ENCODE peak calls at places on chromosomes 5 and 9, in seven cellular contexts. U is neural crest cell, R is PC-3, D is epithelial cell of esophagus, P is kidney, T is A549, S is Peyer's patch. J is an unnamed sample.
A peak's percentile ranks its signal among the peaks of the same experiment; 100 is the strongest.

GRCh38 chr9:83061036-83061435 is 1.9 kb downstream of the RASEF start:
- DNase-seq in U (no peak), R (peak; percentile 75), D (peak; percentile 73), P (no peak), T (peak; percentile 44), S (no peak), J (no peak)

GRCh38 chr9:122356627-122357026 is 14.2 kb upstream of the PTGS1 start:
- DNase-seq in U (no peak), R (no peak), D (no peak), P (no peak), T (peak; percentile 30), S (no peak), J (no peak)

GRCh38 chr5:109853362-109853761 is 163.6 kb downstream of the MAN2A1 start:
- DNase-seq in U (no peak), R (no peak), D (no peak), P (no peak), T (no peak), S (no peak), J (no peak)

GRCh38 chr5:73307645-73308346 is 134.8 kb downstream of the TMEM174 start:
- DNase-seq in U (no peak), R (no peak), D (no peak), P (no peak), T (no peak), S (no peak), J (no peak)

GRCh38 chr5:147484708-147485020 is 25.2 kb downstream of the DPYSL3 start:
- DNase-seq in U (no peak), R (no peak), D (no peak), P (no peak), T (no peak), S (no peak), J (no peak)

GRCh38 chr5:159851053-159851452 is 65.2 kb upstream of the ADRA1B start:
- DNase-seq in U (no peak), R (peak; percentile 89), D (peak; percentile 87), P (no peak), T (no peak), S (no peak), J (no peak)

GRCh38 chr5:63145167-63145566 is 566.5 kb downstream of the LRRC70 start:
- DNase-seq in U (no peak), R (no peak), D (no peak), P (no peak), T (no peak), S (no peak), J (no peak)

GRCh38 chr5:994272-994607 is 14.4 kb upstream of the NKD2 start:
- DNase-seq in U (no peak), R (no peak), D (no peak), P (no peak), T (no peak), S (no peak), J (no peak)

GRCh38 chr9:70602364-70603019 is 188.0 kb upstream of the KLF9 start:
- DNase-seq in U (peak; percentile 40), R (peak; percentile 69), D (peak; percentile 82), P (no peak), T (peak; percentile 59), S (no peak), J (no peak)

GRCh38 chr5:72855821-72856220 is 39.4 kb downstream of the TNPO1 start:
- DNase-seq in U (no peak), R (no peak), D (no peak), P (no peak), T (no peak), S (no peak), J (no peak)

GRCh38 chr5:124544366-124545055 is 201.9 kb downstream of the ZNF608 start:
- DNase-seq in U (no peak), R (peak; percentile 4), D (peak; percentile 32), P (no peak), T (no peak), S (no peak), J (no peak)

GRCh38 chr9:112174223-112174964 is 703 bp downstream of the SUSD1 start:
- DNase-seq in U (peak; percentile 29), R (peak; percentile 73), D (peak; percentile 55), P (peak; percentile 93), T (peak; percentile 68), S (peak; percentile 89), J (peak; percentile 84)

GRCh38 chr5:51598026-51598425 is 214.8 kb downstream of the ISL1 start:
- DNase-seq in U (no peak), R (no peak), D (peak; percentile 50), P (no peak), T (no peak), S (no peak), J (no peak)

GRCh38 chr5:106269252-106269843 is 1401.4 kb downstream of the EFNA5 start:
- DNase-seq in U (no peak), R (peak; percentile 65), D (peak; percentile 57), P (no peak), T (no peak), S (no peak), J (no peak)

GRCh38 chr9:19994296-19994695 is 205.5 kb upstream of the SLC24A2 start:
- DNase-seq in U (no peak), R (peak; percentile 76), D (peak; percentile 74), P (no peak), T (no peak), S (no peak), J (no peak)

GRCh38 chr9:88049677-88050307 is 75.5 kb upstream of the CDK20 start:
- DNase-seq in U (no peak), R (no peak), D (no peak), P (no peak), T (no peak), S (no peak), J (no peak)

GRCh38 chr5:73777192-73777591 is 151.2 kb downstream of the ARHGEF28 start:
- DNase-seq in U (no peak), R (no peak), D (no peak), P (no peak), T (no peak), S (no peak), J (no peak)

GRCh38 chr9:128192601-128193371 is 1.4 kb upstream of the CIZ1 start:
- DNase-seq in U (no peak), R (peak; percentile 93), D (peak; percentile 91), P (peak; percentile 96), T (peak; percentile 88), S (peak; percentile 94), J (peak; percentile 63)

GRCh38 chr9:13165956-13166355 is 113.5 kb downstream of the MPDZ start:
- DNase-seq in U (no peak), R (no peak), D (no peak), P (no peak), T (no peak), S (no peak), J (no peak)

GRCh38 chr9:95116002-95116819 is 201.3 kb downstream of the FANCC start:
- DNase-seq in U (no peak), R (peak; percentile 80), D (peak; percentile 77), P (no peak), T (no peak), S (no peak), J (no peak)

GRCh38 chr5:113612060-113612496 is 98.6 kb downstream of the YTHDC2 start:
- DNase-seq in U (no peak), R (peak; percentile 46), D (peak; percentile 47), P (no peak), T (peak; percentile 41), S (no peak), J (no peak)
- TF ChIP-seq CTCF in U (peak; percentile 81), R (peak; percentile 79), D (peak; percentile 42), P (peak; percentile 61), T (peak; percentile 80), S (peak; percentile 16), J (peak; percentile 79)

DNA sequence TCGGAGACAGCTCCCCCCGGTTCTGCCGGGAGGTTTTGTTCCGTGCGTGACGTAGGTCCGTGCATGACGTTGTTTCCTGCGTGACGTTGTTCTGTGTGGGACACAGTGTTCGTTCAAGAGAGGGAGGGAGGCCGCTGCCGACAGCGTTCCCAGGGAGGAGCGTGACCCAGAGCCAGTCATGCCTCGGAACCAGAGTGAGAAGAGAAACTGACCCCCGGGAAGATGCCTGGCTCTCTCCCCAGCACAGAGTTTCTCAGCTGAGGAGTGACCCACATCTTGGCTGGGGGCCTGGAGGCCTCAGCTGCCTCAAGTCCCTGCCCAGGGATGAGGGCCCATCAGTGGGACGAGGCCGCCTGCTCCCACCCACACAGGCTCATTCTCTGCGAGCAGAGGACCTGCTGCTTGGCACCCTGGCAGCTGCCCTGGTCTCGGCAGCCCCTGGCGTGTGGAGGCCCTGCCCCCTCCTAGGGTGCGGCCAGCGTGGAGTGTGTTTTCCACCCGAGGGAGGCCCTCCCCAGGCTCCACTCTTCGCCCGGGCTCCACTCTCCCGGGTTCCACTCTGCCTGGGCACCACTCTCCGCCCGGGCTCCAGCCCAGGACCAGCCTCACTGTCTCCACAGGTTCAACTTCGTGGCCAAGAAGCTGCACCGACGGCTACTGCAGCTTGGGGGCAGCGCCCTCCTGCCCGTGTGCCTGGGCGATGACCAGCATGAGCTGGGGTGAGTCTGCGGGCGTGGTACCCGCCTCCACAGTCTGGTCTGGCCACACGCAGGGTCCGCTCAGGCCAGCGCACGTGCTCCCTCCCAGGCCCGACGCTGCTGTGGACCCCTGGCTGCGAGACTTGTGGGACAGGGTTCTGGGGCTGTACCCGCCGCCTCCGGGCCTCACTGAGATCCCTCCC is 7.9 kb downstream of the NDOR1 start:
- DNase-seq in U (no peak), R (no peak), D (no peak), P (no peak), T (no peak), S (no peak), J (no peak)
- TF ChIP-seq CTCF in U (no peak), R (peak; percentile 47), D (peak; percentile 19), P (no peak), T (peak; percentile 11), S (no peak), J (no peak)

DNA sequence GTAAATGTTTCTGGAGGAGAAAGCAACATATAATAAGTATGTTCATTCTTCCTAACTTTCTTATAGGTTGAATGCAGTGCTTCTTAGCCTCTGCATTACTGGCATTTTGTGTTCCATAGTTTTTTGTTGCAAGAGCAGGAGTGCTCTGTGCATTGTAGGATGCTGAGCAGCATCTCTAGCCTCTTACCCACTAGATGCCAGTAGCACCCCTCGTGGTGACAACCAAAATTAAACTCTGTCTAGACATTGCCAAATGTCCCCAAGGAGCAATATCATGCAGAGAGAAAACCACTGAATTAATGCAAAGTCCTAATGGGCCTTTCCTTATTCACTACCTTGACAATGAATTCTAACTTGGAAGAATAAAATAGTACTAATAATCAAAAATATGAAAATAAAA is 147.0 kb downstream of the GLIS3 start:
- DNase-seq in U (no peak), R (peak; percentile 22), D (no peak), P (no peak), T (no peak), S (no peak), J (no peak)
- TF ChIP-seq CTCF in U (no peak), R (peak; percentile 43), D (no peak), P (no peak), T (peak; percentile 24), S (no peak), J (no peak)

GRCh38 chr5:95111141-95111540 is 173.8 kb downstream of the MCTP1 start:
- DNase-seq in U (no peak), R (no peak), D (no peak), P (no peak), T (no peak), S (no peak), J (no peak)

GRCh38 chr5:95114305-95114704 is 170.6 kb downstream of the MCTP1 start:
- DNase-seq in U (no peak), R (no peak), D (no peak), P (no peak), T (no peak), S (no peak), J (no peak)

GRCh38 chr5:95114902-95115301 is 170.0 kb downstream of the MCTP1 start:
- DNase-seq in U (no peak), R (no peak), D (no peak), P (no peak), T (no peak), S (no peak), J (no peak)

GRCh38 chr5:95110112-95110511 is 174.8 kb downstream of the MCTP1 start:
- DNase-seq in U (no peak), R (no peak), D (no peak), P (no peak), T (no peak), S (no peak), J (no peak)

GRCh38 chr5:95113489-95113888 is 171.4 kb downstream of the MCTP1 start:
- DNase-seq in U (no peak), R (peak; percentile 9), D (peak; percentile 7), P (no peak), T (no peak), S (no peak), J (no peak)
- TF ChIP-seq CTCF in U (no peak), R (no peak), D (no peak), P (no peak), T (no peak), S (no peak), J (no peak)

J was measured in natural killer cell.